ENCODE peak calls at places on chromosomes 4 and X, in four cellular contexts. D is IMR-90, K is endothelial cell of umbilical vein, N is brain microvascular endothelial cell. B is an unnamed sample.

GRCh38 chr4:69881173-69881773 is 21.3 kb upstream of the SULT1E1 start:
- DNase-seq in D (peak), K (peak), N (peak), B (no peak)

GRCh38 chrX:114181195-114181594 is 402.7 kb upstream of the HTR2C start:
- DNase-seq in D (no peak), K (no peak), N (no peak), B (no peak)

GRCh38 chr4:48945981-48946380 is 39.4 kb upstream of the OCIAD2 start:
- DNase-seq in D (no peak), K (no peak), N (no peak), B (no peak)

GRCh38 chr4:76308548-76308947 is 2.0 kb downstream of the STBD1 start:
- DNase-seq in D (no peak), K (no peak), N (no peak), B (no peak)

GRCh38 chr4:111883557-111883999 is 261.7 kb upstream of the FAM241A start:
- DNase-seq in D (no peak), K (no peak), N (no peak), B (no peak)

GRCh38 chr4:73743825-73744602 is 3.6 kb downstream of the CXCL8 start:
- DNase-seq in D (no peak), K (peak), N (no peak), B (no peak)

GRCh38 chrX:120839506-120839905 is 36.2 kb downstream of the CT47B1 start:
- DNase-seq in D (no peak), K (peak), N (peak), B (no peak)

GRCh38 chr4:52372269-52372668 is 286.8 kb downstream of the USP46 start:
- DNase-seq in D (no peak), K (no peak), N (no peak), B (no peak)

GRCh38 chr4:53315300-53315699 is 50.6 kb downstream of the SCFD2 start:
- DNase-seq in D (no peak), K (no peak), N (no peak), B (no peak)

GRCh38 chrX:136185409-136186022 is 38.2 kb downstream of the FHL1 start:
- DNase-seq in D (peak), K (peak), N (no peak), B (no peak)

GRCh38 chr4:43356786-43357185 is 464.3 kb downstream of the GRXCR1 start:
- DNase-seq in D (no peak), K (no peak), N (no peak), B (no peak)

GRCh38 chr4:71202703-71203102 is 136.1 kb upstream of the SLC4A4 start:
- DNase-seq in D (no peak), K (no peak), N (no peak), B (no peak)

GRCh38 chr4:95107635-95108034 is 349.9 kb downstream of the BMPR1B start:
- DNase-seq in D (peak), K (peak), N (peak), B (peak)

GRCh38 chrX:18426004-18426320 is 554 bp downstream of the CDKL5 start:
- DNase-seq in D (no peak), K (no peak), N (no peak), B (no peak)

GRCh38 chrX:69031971-69032391 is 133.3 kb downstream of the PJA1 start:
- DNase-seq in D (peak), K (no peak), N (no peak), B (no peak)

GRCh38 chrX:123818243-123818642 is 41.6 kb upstream of the XIAP start:
- DNase-seq in D (peak), K (no peak), N (peak), B (no peak)

GRCh38 chr4:126526335-126526734 is 1106.4 kb upstream of the INTU start:
- DNase-seq in D (peak), K (no peak), N (no peak), B (no peak)

GRCh38 chr4:24065974-24066373 is 176.1 kb upstream of the PPARGC1A start:
- DNase-seq in D (no peak), K (no peak), N (no peak), B (no peak)

GRCh38 chrX:118221733-118222132 is 105.1 kb upstream of the KLHL13 start:
- DNase-seq in D (no peak), K (peak), N (no peak), B (no peak)

GRCh38 chr4:73978886-73979285 is 2.9 kb downstream of the PF4 start:
- DNase-seq in D (peak), K (no peak), N (peak), B (no peak)

GRCh38 chr4:139734875-139735380 is 69.3 kb downstream of the MGST2 start:
- DNase-seq in D (peak), K (peak), N (peak), B (no peak)

GRCh38 chr4:169657470-169658107 is 37.2 kb downstream of the CLCN3 start:
- DNase-seq in D (no peak), K (no peak), N (no peak), B (no peak)

GRCh38 chrX:56833626-56834025 is 104.6 kb downstream of the NBDY start:
- DNase-seq in D (no peak), K (peak), N (no peak), B (no peak)

GRCh38 chrX:112147206-112147605 is 64.6 kb upstream of the TRPC5 start:
- DNase-seq in D (peak), K (no peak), N (no peak), B (no peak)

GRCh38 chrX:7074135-7074907 is 73.2 kb upstream of the STS start:
- DNase-seq in D (no peak), K (no peak), N (no peak), B (no peak)

GRCh38 chrX:7074908-7075204 is 72.7 kb upstream of the STS start:
- DNase-seq in D (no peak), K (no peak), N (no peak), B (no peak)

GRCh38 chrX:7077910-7078245 is 69.6 kb upstream of the STS start:
- DNase-seq in D (no peak), K (no peak), N (no peak), B (no peak)

GRCh38 chrX:7077241-7077909 is 70.1 kb upstream of the STS start:
- DNase-seq in D (no peak), K (no peak), N (no peak), B (no peak)

GRCh38 chrX:7076245-7076661 is 71.3 kb upstream of the STS start:
- DNase-seq in D (no peak), K (no peak), N (no peak), B (no peak)
- H3K4me3 ChIP-seq in D (no peak), K (no peak), N (no peak), B (no peak)

GRCh38 chrX:78708171-78708570 is 39.3 kb upstream of the LPAR4 start:
- DNase-seq in D (peak), K (peak), N (peak), B (no peak)
- TF ChIP-seq CTCF in D (peak), K (peak), N (peak), B (peak)

GRCh38 chr4:37430718-37431416 is 186.3 kb downstream of the NWD2 start:
- DNase-seq in D (no peak), K (no peak), N (no peak), B (no peak)
- H3K4me3 ChIP-seq in D (no peak), K (no peak), N (no peak), B (no peak)

DNA sequence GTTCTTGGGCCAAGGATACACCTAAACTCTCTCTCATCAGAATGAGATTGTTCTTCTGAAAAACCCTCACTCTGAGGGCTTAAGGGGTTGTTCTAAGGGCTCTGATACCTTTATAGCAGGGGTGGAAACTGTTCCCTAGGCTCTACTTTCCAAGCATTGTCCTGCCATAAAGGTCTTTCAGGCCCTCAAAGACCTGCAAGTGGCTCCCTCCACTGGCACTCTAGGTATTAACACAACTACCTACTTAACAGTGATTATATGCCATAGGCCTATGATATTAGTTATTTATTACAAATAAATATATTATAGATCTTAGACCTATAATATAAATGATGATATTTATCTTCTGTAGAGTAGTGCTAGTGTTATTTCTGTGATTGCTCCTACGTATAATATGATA is 473.7 kb upstream of the RPS6KA3 start:
- DNase-seq in D (no peak), K (no peak), N (no peak), B (no peak)
- TF ChIP-seq CTCF in D (no peak), K (no peak), N (no peak), B (no peak)

GRCh38 chrX:150225266-150225665 is 137.9 kb upstream of the MAMLD1 start:
- DNase-seq in D (no peak), K (no peak), N (no peak), B (no peak)

GRCh38 chrX:150225756-150226155 is 137.4 kb upstream of the MAMLD1 start:
- DNase-seq in D (no peak), K (no peak), N (no peak), B (no peak)

GRCh38 chrX:150226223-150226965 is 136.7 kb upstream of the MAMLD1 start:
- DNase-seq in D (no peak), K (no peak), N (no peak), B (no peak)

GRCh38 chrX:150224676-150225075 is 138.4 kb upstream of the MAMLD1 start:
- DNase-seq in D (no peak), K (no peak), N (no peak), B (no peak)

DNA sequence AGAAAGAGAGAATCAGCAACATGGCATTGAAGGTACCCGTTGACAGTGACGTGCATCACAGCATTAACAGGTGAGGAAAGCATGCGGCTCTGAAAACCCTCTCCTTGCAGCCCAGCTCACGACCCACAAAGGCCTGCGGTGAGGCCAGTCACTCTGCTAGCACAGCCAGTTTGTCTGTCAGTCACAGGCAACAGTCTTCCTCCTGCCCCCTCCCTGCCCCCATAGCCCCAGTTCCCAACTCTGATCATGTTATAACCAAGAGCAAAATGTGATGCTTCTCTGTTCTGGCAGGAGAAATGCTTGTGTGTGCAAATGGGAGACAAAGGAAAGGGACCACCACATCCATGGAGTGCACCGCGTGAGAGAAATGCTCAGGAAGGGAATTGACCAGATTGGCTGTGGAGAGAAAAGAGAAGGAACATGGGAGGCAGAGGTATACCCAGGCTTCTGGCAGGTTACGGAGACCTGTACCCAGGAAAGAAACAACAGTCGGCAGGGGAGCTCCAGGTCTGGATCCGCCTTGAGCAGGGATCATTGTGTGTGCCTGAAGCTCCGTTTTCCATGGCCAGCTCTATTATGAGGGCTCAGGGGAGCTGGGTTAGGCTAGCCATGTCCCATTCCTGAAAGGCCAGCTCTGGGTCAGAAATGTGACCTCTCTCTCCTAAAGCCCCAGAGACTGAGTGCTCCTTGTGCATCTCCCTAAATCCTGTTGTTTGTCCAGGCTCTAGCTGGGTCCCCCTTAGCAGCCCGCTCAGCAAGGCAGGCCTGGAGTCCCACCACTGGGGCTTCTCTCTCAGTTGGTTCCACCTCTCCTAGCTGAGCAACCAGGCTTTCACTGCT is 139.7 kb upstream of the MAMLD1 start:
- DNase-seq in D (no peak), K (no peak), N (no peak), B (no peak)
- H3K4me3 ChIP-seq in D (no peak), K (no peak), N (no peak), B (no peak)

GRCh38 chrX:128816919-128817318 is 706.4 kb downstream of the SMARCA1 start:
- DNase-seq in D (no peak), K (no peak), N (no peak), B (no peak)
- TF ChIP-seq CTCF in D (peak), K (no peak), N (peak), B (peak)

GRCh38 chr4:186699298-186699697 is 24.4 kb downstream of the FAT1 start:
- DNase-seq in D (peak), K (no peak), N (no peak), B (no peak)

GRCh38 chr4:186700746-186701145 is 22.9 kb downstream of the FAT1 start:
- DNase-seq in D (peak), K (no peak), N (peak), B (no peak)

GRCh38 chr4:186698028-186698427 is 25.6 kb downstream of the FAT1 start:
- DNase-seq in D (no peak), K (no peak), N (no peak), B (no peak)

GRCh38 chr4:186699881-186700397 is 23.7 kb downstream of the FAT1 start:
- DNase-seq in D (no peak), K (no peak), N (no peak), B (no peak)

DNA sequence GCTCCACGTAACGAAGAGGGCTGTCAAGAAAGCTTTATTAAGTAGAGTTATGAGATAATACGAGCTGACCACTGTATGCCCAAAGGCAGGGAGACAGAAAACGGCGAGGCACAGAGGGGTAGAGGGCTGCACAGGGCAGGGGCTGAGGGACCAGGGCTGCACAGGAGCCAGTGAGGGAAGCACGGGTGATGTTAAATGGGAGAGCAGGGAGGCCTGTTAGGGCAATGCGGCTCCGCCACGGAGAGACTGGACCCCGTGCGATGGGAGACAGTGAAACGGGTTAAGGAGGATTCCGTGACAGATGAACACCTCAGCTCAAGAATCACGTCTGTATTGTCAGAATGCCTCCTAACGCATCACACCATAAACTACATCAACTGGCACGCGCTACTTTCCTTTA is 25.1 kb downstream of the FAT1 start:
- DNase-seq in D (no peak), K (no peak), N (no peak), B (no peak)
- H3K4me3 ChIP-seq in D (no peak), K (no peak), N (no peak), B (no peak)

DNA sequence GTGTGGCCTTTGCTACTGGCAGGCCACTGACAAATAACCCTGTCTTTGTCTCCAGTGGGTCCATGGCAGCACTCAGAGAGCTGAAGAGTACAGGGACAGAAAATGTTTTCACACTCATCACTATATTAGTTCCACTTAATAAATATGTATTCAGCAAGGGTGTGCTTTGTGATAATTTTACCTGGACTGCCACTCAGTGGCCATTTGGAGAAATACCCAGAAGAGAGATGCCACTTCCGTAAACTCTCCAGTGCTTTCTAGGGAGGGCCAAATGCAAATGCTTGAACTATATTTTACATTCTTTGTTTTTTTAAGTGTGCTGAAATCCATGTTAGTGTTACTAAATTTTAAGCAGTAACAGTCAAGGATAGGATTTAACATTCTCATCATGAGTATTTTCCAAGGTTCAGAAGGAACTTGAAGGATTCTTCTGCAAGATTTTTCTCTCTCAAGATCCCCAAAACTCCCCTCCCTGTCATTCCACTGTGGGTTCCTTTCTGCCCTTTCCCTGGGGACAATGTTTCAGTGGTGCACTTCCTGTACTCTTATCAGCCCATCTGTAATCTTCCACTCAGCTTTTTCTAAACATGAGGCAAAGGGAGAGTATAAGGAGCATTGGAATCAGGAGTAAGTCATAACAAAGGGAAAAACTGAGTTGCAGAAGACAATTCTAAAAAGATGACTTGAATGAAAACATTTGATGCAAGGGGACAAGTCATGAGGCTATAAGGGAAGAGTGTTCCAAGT is 46.0 kb downstream of the TFDP3 start:
- DNase-seq in D (no peak), K (peak), N (peak), B (no peak)
- TF ChIP-seq CTCF in D (peak), K (peak), N (peak), B (peak)